ENCODE peak calls at places on chromosomes 4 and X, in eight cellular contexts. O is CD4-positive, alpha-beta T cell; K is activated CD8-positive, alpha-beta memory T cell treated with anti-CD3 and anti-CD28 coated beads for 1 hour; J is hypothalamus; T is cardiac fibroblast; H is esophagus squamous epithelium; R is HFF-Myc; E is neural crest cell. C is an unnamed sample.

GRCh38 chr4:113452868-113453620 is 308.5 kb downstream of the CAMK2D start:
- DNase-seq in R (no peak), J (no peak), K (no peak), H (no peak), O (no peak), T (peak), E (no peak), C (no peak)

GRCh38 chr4:122163301-122163700 is 11.2 kb downstream of the BLTP1 start:
- DNase-seq in K (no peak), T (no peak), J (no peak), O (no peak), H (no peak), E (no peak), R (no peak), C (no peak)

GRCh38 chr4:168815373-168816345 is 194.4 kb downstream of the CBR4 start:
- DNase-seq in T (no peak), J (no peak), H (no peak), K (no peak), O (no peak), R (peak), E (no peak), C (no peak)

GRCh38 chr4:189124149-189124758 is 816.4 kb upstream of the FRG1 start:
- DNase-seq in E (peak), R (peak), K (no peak), O (no peak), T (peak), J (no peak), H (no peak), C (peak)

GRCh38 chr4:185209031-185209851 is at the start of gene SNX25:
- DNase-seq in R (no peak), H (peak), O (peak), J (peak), E (peak), K (peak), T (peak), C (peak)

GRCh38 chr4:155079866-155080265 is 128.6 kb upstream of the NPY2R start:
- DNase-seq in R (no peak), J (no peak), K (no peak), H (no peak), T (peak), O (no peak), E (no peak), C (peak)

GRCh38 chr4:35697203-35697736 is 547.0 kb downstream of the ARAP2 start:
- DNase-seq in K (no peak), O (no peak), R (no peak), J (no peak), T (no peak), E (no peak), H (no peak), C (no peak)

GRCh38 chr4:39305902-39306677 is 60.1 kb downstream of the RFC1 start:
- DNase-seq in J (no peak), T (peak), K (no peak), E (no peak), R (no peak), O (no peak), H (no peak), C (no peak)

GRCh38 chr4:26912810-26913209 is 52.2 kb downstream of the STIM2 start:
- DNase-seq in J (no peak), H (no peak), K (no peak), T (no peak), O (no peak), E (no peak), R (no peak), C (no peak)

GRCh38 chr4:42080284-42080683 is 72.2 kb downstream of the BEND4 start:
- DNase-seq in E (no peak), J (no peak), K (no peak), O (no peak), H (no peak), R (no peak), T (no peak), C (no peak)

GRCh38 chr4:112277705-112278448 is 7.8 kb downstream of the TIFA start:
- DNase-seq in E (no peak), O (no peak), J (no peak), K (no peak), H (no peak), T (no peak), R (no peak), C (no peak)

GRCh38 chr4:818106-818921 is 7.6 kb downstream of the CPLX1 start:
- DNase-seq in R (no peak), E (no peak), O (no peak), T (no peak), K (no peak), J (no peak), H (no peak), C (no peak)

GRCh38 chrX:77953708-77954107 is 15.7 kb downstream of the PGAM4 start:
- DNase-seq in R (no peak), J (no peak), K (no peak), T (peak), E (no peak), O (no peak), H (no peak), C (no peak)

GRCh38 chr4:148800943-148801342 is 358.7 kb upstream of the NR3C2 start:
- DNase-seq in J (no peak), E (no peak), K (no peak), H (no peak), O (no peak), R (no peak), T (peak), C (no peak)

GRCh38 chrX:117713411-117713810 is 403.2 kb downstream of the KLHL13 start:
- DNase-seq in E (no peak), H (no peak), J (no peak), R (no peak), O (no peak), T (no peak), K (no peak), C (no peak)

GRCh38 chr4:124806403-124806802 is 93.9 kb upstream of the ANKRD50 start:
- DNase-seq in J (no peak), O (no peak), E (no peak), R (peak), T (peak), H (no peak), K (no peak), C (no peak)

GRCh38 chr4:86847576-86847975 is 1.6 kb downstream of the SLC10A6 start:
- DNase-seq in O (no peak), E (no peak), T (no peak), H (no peak), K (no peak), J (no peak), R (no peak), C (no peak)

GRCh38 chr4:39024311-39024865 is 7.8 kb downstream of the TMEM156 start:
- DNase-seq in K (no peak), O (no peak), R (no peak), H (no peak), E (no peak), J (no peak), T (no peak), C (no peak)

GRCh38 chr4:163548481-163549243 is 54.2 kb downstream of the TMA16 start:
- DNase-seq in J (no peak), O (no peak), K (no peak), T (peak), E (no peak), H (no peak), R (peak), C (no peak)

GRCh38 chr4:98352403-98352802 is 91.2 kb downstream of the RAP1GDS1 start:
- DNase-seq in H (no peak), E (no peak), J (no peak), T (no peak), O (no peak), R (no peak), K (no peak), C (no peak)

GRCh38 chr4:142091085-142091513 is 454.7 kb downstream of the IL15 start:
- DNase-seq in O (no peak), J (no peak), E (no peak), R (peak), T (peak), K (no peak), H (no peak), C (no peak)

GRCh38 chr4:924107-925096 is 7.7 kb downstream of the GAK start:
- DNase-seq in K (no peak), H (no peak), R (no peak), E (no peak), J (no peak), T (peak), O (no peak), C (no peak)

GRCh38 chrX:68254738-68255645 is 178.3 kb downstream of the OPHN1 start:
- DNase-seq in H (no peak), K (no peak), O (no peak), T (peak), E (no peak), J (no peak), R (no peak), C (no peak)

GRCh38 chr4:128386761-128387599 is 99.4 kb upstream of the PGRMC2 start:
- DNase-seq in T (peak), K (no peak), O (no peak), E (no peak), R (peak), J (peak), H (peak), C (peak)

GRCh38 chrX:8864151-8864550 is 63.0 kb upstream of the FAM9A start:
- DNase-seq in J (no peak), T (no peak), O (no peak), K (no peak), E (no peak), R (no peak), H (no peak), C (peak)

C was measured in hippocampal formation.